ENCODE peak calls at places on chromosomes 4 and X, in seven cellular contexts. L, D, K, N, Z, A and I are unnamed samples.

GRCh38 chr4:184246426-184246825 is 28.8 kb upstream of the ENPP6 start:
- DNase-seq in K (no peak), A (no peak), N (no peak), L (no peak), Z (no peak), D (no peak), I (no peak)

GRCh38 chr4:6641164-6641970 is 882 bp downstream of the MRFAP1 start:
- DNase-seq in N (peak; percentile 75), D (no peak), A (no peak), Z (peak; percentile 35), K (no peak), L (peak; percentile 78), I (peak; percentile 72)

GRCh38 chr4:182179105-182179504 is 64.1 kb upstream of the TENM3 start:
- DNase-seq in Z (no peak), K (no peak), D (no peak), A (no peak), L (no peak), N (no peak), I (no peak)

GRCh38 chr4:127309360-127310095 is 323.2 kb upstream of the INTU start:
- DNase-seq in L (no peak), K (peak; percentile 21), Z (peak; percentile 9), A (no peak), D (no peak), N (no peak), I (no peak)

GRCh38 chr4:71300964-71301363 is 37.9 kb upstream of the SLC4A4 start:
- DNase-seq in D (no peak), L (no peak), A (no peak), Z (no peak), K (no peak), N (peak; percentile 18), I (peak; percentile 67)

GRCh38 chrX:47637546-47638195 is 7.9 kb upstream of the CFP start:
- DNase-seq in Z (no peak), N (no peak), L (no peak), K (no peak), A (no peak), D (no peak), I (no peak)

GRCh38 chr4:46930866-46931265 is 21.8 kb upstream of the COX7B2 start:
- DNase-seq in D (no peak), Z (no peak), A (no peak), L (no peak), K (no peak), N (no peak), I (no peak)

GRCh38 chr4:75724867-75725724 is 719 bp downstream of the USO1 start:
- DNase-seq in A (peak; percentile 56), Z (peak; percentile 40), N (peak; percentile 92), L (peak; percentile 89), D (peak; percentile 88), K (peak; percentile 23), I (peak; percentile 83)

GRCh38 chrX:35406386-35406785 is 391.8 kb upstream of the MAGEB16 start:
- DNase-seq in D (no peak), L (no peak), Z (no peak), N (no peak), K (no peak), A (no peak), I (no peak)
- H3K4me1 ChIP-seq in D (no peaks in the 10 kb centered on the region), L (no peaks in the 10 kb centered on the region), Z (no peaks in the 10 kb centered on the region), N (no peaks in the 10 kb centered on the region), K (no peaks in the 10 kb centered on the region), A (no peaks in the 10 kb centered on the region), I (no peaks in the 10 kb centered on the region)

DNA sequence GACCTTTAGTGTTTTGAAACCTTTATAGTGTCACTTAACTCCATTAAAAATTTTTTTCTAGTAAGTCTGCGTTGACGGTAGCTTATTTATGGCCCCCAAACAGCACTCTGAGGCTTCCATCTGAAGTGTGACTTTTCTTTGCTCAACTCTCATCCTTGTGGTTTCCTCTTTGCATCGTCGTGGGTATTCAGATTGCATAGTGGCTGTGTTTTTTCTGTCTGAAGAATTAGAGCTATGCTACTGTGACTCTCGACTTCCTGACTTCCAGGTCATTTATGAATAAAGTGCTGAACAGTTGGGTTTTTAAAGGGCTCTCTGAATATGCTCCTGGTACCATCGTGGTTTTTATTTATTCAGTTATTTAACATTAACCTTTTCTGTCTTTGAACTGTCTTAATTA is 44.9 kb downstream of the JADE1 start:
- DNase-seq in L (no peak), A (peak; percentile 53), K (no peak), Z (no peak), D (no peak), N (no peak), I (no peak)
- H3K36me3 ChIP-seq in L (peaks cover 95% of the 10 kb centered on the region), A (peaks cover 52% of the 10 kb centered on the region), K (peaks cover 3% of the 10 kb centered on the region), Z (peaks cover 32% of the 10 kb centered on the region), D (peaks cover 74% of the 10 kb centered on the region), N (peaks cover 5% of the 10 kb centered on the region), I (no peaks in the 10 kb centered on the region)

GRCh38 chr4:12729384-12729783 is 754.8 kb downstream of the RAB28 start:
- DNase-seq in Z (no peak), K (peak; percentile 33), L (no peak), A (no peak), N (peak; percentile 22), D (no peak), I (no peak)

GRCh38 chr4:12724520-12724919 is 759.6 kb downstream of the RAB28 start:
- DNase-seq in N (peak; percentile 42), D (no peak), Z (no peak), K (no peak), A (no peak), L (no peak), I (no peak)

GRCh38 chr4:12723849-12724447 is 760.2 kb downstream of the RAB28 start:
- DNase-seq in N (peak; percentile 42), L (no peak), A (no peak), D (no peak), K (no peak), Z (no peak), I (no peak)
- TF ChIP-seq CTCF in N (peak; percentile 41), L (no peak), A (no peak), D (no peak), K (peak; percentile 9), Z (no peak), I (no peak)

GRCh38 chr4:152399246-152399645 is 136.6 kb downstream of the FBXW7 start:
- DNase-seq in A (no peak), Z (no peak), L (no peak), K (no peak), N (no peak), D (no peak), I (no peak)
- H3K4me1 ChIP-seq in A (peaks cover 17% of the 10 kb centered on the region), Z (no peaks in the 10 kb centered on the region), L (no peaks in the 10 kb centered on the region), K (no peaks in the 10 kb centered on the region), N (no peaks in the 10 kb centered on the region), D (no peaks in the 10 kb centered on the region), I (no peaks in the 10 kb centered on the region)

GRCh38 chrX:13759152-13759718 is 24.7 kb downstream of the OFD1 start:
- DNase-seq in N (no peak), Z (no peak), L (no peak), D (no peak), A (no peak), K (no peak), I (no peak)
- H3K36me3 ChIP-seq in N (peaks cover 4% of the 10 kb centered on the region), Z (no peaks in the 10 kb centered on the region), L (peaks cover 79% of the 10 kb centered on the region), D (peaks cover 3% of the 10 kb centered on the region), A (peaks cover 35% of the 10 kb centered on the region), K (peaks cover 5% of the 10 kb centered on the region), I (no peaks in the 10 kb centered on the region)

DNA sequence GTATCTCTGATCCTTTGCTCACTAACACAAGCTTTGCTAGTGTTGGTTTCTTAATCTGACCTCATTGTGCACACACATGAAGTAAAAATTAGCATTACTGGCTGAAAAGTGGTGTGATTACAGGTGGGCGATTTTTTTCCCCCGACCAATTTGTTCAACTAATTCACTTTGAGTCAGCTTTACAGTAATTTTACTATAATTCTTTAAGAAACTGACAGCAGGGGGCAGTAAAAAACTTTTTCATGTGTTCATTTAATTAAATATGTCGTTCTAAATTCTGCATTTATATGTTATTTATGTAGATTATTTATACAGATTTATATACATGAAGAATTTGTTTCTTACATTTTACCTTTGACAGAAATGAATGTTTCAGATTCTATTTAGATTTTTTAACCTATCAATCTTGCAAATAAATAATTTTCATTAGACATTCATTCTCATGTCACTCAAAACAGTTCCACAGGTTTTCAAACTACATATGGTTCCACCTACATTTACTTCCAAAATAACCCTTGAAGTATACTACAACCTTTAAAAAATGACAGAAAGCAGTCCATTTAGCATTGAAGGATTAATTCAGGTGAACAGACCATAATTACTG is 17.5 kb downstream of the PALLD start:
- DNase-seq in K (no peak), L (no peak), A (no peak), D (no peak), Z (no peak), N (peak; percentile 67), I (no peak)
- TF ChIP-seq CTCF in K (peak; percentile 22), L (peak; percentile 58), A (peak; percentile 61), D (peak; percentile 47), Z (peak; percentile 38), N (peak; percentile 74), I (no peak)

GRCh38 chr4:137519406-137519805 is 12.9 kb downstream of the PCDH18 start:
- DNase-seq in L (no peak), Z (no peak), N (no peak), K (no peak), D (no peak), A (no peak), I (no peak)

GRCh38 chr4:137526681-137527080 is 5.6 kb downstream of the PCDH18 start:
- DNase-seq in D (no peak), K (no peak), A (no peak), N (no peak), L (no peak), Z (no peak), I (no peak)

GRCh38 chr4:137524642-137525384 is 7.5 kb downstream of the PCDH18 start:
- DNase-seq in A (no peak), Z (no peak), N (no peak), D (no peak), L (no peak), K (no peak), I (no peak)

GRCh38 chr4:137523329-137523728 is 9.0 kb downstream of the PCDH18 start:
- DNase-seq in L (no peak), K (no peak), D (no peak), Z (no peak), A (no peak), N (no peak), I (no peak)

GRCh38 chr4:137521053-137521452 is 11.2 kb downstream of the PCDH18 start:
- DNase-seq in N (no peak), K (no peak), D (no peak), Z (no peak), A (no peak), L (no peak), I (no peak)
- H3K4me1 ChIP-seq in N (no peaks in the 10 kb centered on the region), K (no peaks in the 10 kb centered on the region), D (peaks cover 52% of the 10 kb centered on the region), Z (no peaks in the 10 kb centered on the region), A (no peaks in the 10 kb centered on the region), L (no peaks in the 10 kb centered on the region), I (no peaks in the 10 kb centered on the region)

GRCh38 chr4:177356191-177356590 is 46.5 kb downstream of the NEIL3 start:
- DNase-seq in Z (no peak), A (no peak), L (no peak), N (no peak), K (no peak), D (no peak), I (no peak)
- H3K36me3 ChIP-seq in Z (no peaks in the 10 kb centered on the region), A (no peaks in the 10 kb centered on the region), L (no peaks in the 10 kb centered on the region), N (no peaks in the 10 kb centered on the region), K (peaks cover 3% of the 10 kb centered on the region), D (no peaks in the 10 kb centered on the region), I (no peaks in the 10 kb centered on the region)

GRCh38 chr4:168362025-168362401 is 43.5 kb upstream of the DDX60 start:
- DNase-seq in K (no peak), N (no peak), L (no peak), D (no peak), A (no peak), Z (no peak), I (no peak)
- TF ChIP-seq CTCF in K (no peak), N (no peak), L (no peak), D (no peak), A (no peak), Z (no peak), I (no peak)